ENCODE peak calls at places on chromosome 21, in four cellular contexts. W is A549, F is RPMI7951, E is NCI-H1105 treated with DMSO at 0.1 percent for 48 hours. I is an unnamed sample.
A peak's percentile ranks its signal among the peaks of the same experiment; 100 is the strongest.

GRCh38 chr21:29213513-29214385 is 83.3 kb downstream of the MAP3K7CL start:
- DNase-seq in W (no peak), F (no peak), E (no peak), I (no peak)

GRCh38 chr21:27581168-27581567 is 614.3 kb upstream of the ADAMTS5 start:
- DNase-seq in W (no peak), F (peak; percentile 53), E (no peak), I (no peak)

GRCh38 chr21:44047996-44048560 is 36.0 kb downstream of the TRAPPC10 start:
- DNase-seq in W (no peak), F (no peak), E (no peak), I (no peak)

GRCh38 chr21:38531610-38532009 is 33.3 kb upstream of the ERG start:
- DNase-seq in W (no peak), F (no peak), E (no peak), I (no peak)

GRCh38 chr21:45892156-45892919 is 89.2 kb upstream of the COL6A1 start:
- DNase-seq in W (no peak), F (no peak), E (no peak), I (no peak)

GRCh38 chr21:40053007-40053406 is 185.8 kb downstream of the PCP4 start:
- DNase-seq in W (no peak), F (no peak), E (peak; percentile 75), I (peak; percentile 74)

GRCh38 chr21:31117046-31117916 is 79.0 kb upstream of the KRTAP19-8 start:
- DNase-seq in W (peak; percentile 9), F (peak; percentile 78), E (no peak), I (no peak)

GRCh38 chr21:23009360-23009759 is 2011.2 kb downstream of the NCAM2 start:
- DNase-seq in W (no peak), F (no peak), E (no peak), I (no peak)

GRCh38 chr21:37642493-37642892 is 273.8 kb downstream of the KCNJ6 start:
- DNase-seq in W (no peak), F (no peak), E (peak; percentile 24), I (peak; percentile 24)

GRCh38 chr21:43341349-43342163 is 85.4 kb downstream of the SIK1 start:
- DNase-seq in W (peak; percentile 54), F (peak; percentile 28), E (no peak), I (no peak)

GRCh38 chr21:45551316-45551715 is 9.1 kb upstream of the SLC19A1 start:
- DNase-seq in W (peak; percentile 58), F (peak; percentile 72), E (no peak), I (no peak)

GRCh38 chr21:33968082-33968997 is 52.7 kb upstream of the ATP5PO start:
- DNase-seq in W (peak; percentile 55), F (peak; percentile 52), E (peak; percentile 22), I (no peak)

I was measured in prostate gland.